ENCODE peak calls at places on chromosome 17, in seven cellular contexts. C is fibroblast of lung; E is brain microvascular endothelial cell; U is cardiac muscle cell; F is AG10803; V is ascending aorta; Z is CD8-positive, alpha-beta T cell. X is an unnamed sample.
A peak's percentile ranks its signal among the peaks of the same experiment; 100 is the strongest.

GRCh38 chr17:40598928-40599627 is 33.8 kb upstream of the CCR7 start:
- DNase-seq in C (peak; percentile 69), E (peak; percentile 65), U (no peak), F (no peak), V (peak; percentile 35), Z (peak; percentile 88), X (no peak)

GRCh38 chr17:30246460-30246859 is 11.0 kb upstream of the SLC6A4 start:
- DNase-seq in C (no peak), E (no peak), U (no peak), F (no peak), V (no peak), Z (no peak), X (no peak)

GRCh38 chr17:62963296-62963695 is 2.7 kb upstream of the TANC2 start:
- DNase-seq in C (peak; percentile 55), E (peak; percentile 66), U (no peak), F (peak; percentile 64), V (no peak), Z (no peak), X (no peak)

GRCh38 chr17:562174-562573 is 152.5 kb downstream of the VPS53 start:
- DNase-seq in C (no peak), E (no peak), U (no peak), F (no peak), V (no peak), Z (no peak), X (no peak)

GRCh38 chr17:74738051-74738996 is 1.3 kb downstream of the RAB37 start:
- DNase-seq in C (peak; percentile 32), E (no peak), U (no peak), F (no peak), V (no peak), Z (peak; percentile 85), X (no peak)

GRCh38 chr17:20174588-20175265 is 165.6 kb downstream of the SPECC1 start:
- DNase-seq in C (peak; percentile 57), E (peak; percentile 60), U (no peak), F (peak; percentile 41), V (no peak), Z (no peak), X (no peak)

GRCh38 chr17:28457890-28458289 is 15.6 kb upstream of the SLC13A2 start:
- DNase-seq in C (no peak), E (no peak), U (no peak), F (no peak), V (no peak), Z (no peak), X (no peak)

GRCh38 chr17:3935825-3936355 is 19.6 kb upstream of the P2RX1 start:
- DNase-seq in C (peak; percentile 47), E (peak; percentile 75), U (no peak), F (peak; percentile 15), V (no peak), Z (no peak), X (no peak)

GRCh38 chr17:732788-733720 is 658 bp downstream of the TLCD3A start:
- DNase-seq in C (peak; percentile 38), E (peak; percentile 12), U (peak; percentile 56), F (peak; percentile 44), V (no peak), Z (peak; percentile 39), X (no peak)

GRCh38 chr17:58279736-58280479 is 827 bp downstream of the MPO start:
- DNase-seq in C (no peak), E (no peak), U (no peak), F (no peak), V (no peak), Z (no peak), X (no peak)

GRCh38 chr17:58239987-58240386 is 1.6 kb downstream of the LPO start:
- DNase-seq in C (no peak), E (no peak), U (no peak), F (no peak), V (no peak), Z (no peak), X (no peak)

GRCh38 chr17:17298108-17298507 is 5.1 kb upstream of the NT5M start:
- DNase-seq in C (no peak), E (no peak), U (no peak), F (peak; percentile 37), V (no peak), Z (no peak), X (no peak)

DNA sequence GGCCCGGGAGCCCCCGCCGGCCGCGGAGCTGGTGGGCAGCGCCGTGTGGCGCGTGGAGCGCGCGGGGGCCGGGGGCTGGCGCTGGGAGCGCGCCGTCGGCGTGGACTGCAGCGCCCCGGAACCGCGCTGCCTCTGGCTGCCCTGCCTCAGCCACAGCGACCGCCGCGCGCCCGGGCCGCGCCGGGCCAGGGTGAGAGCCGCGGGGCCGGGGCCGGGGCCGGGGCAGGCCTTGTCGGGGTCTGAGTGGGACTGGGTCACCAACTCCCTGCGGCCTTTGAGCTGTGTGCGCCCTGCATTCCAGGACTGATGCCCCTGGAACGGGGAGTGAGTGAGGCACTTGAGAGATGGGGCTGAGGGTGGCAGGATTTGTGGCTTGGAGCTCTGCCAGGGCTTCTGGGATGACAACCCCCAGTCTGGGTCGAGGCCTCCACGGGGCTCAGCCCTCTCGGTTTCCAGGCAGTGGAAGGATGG is 25.7 kb downstream of the ARHGAP23 start:
- DNase-seq in C (peak; percentile 78), E (no peak), U (no peak), F (peak; percentile 59), V (no peak), Z (no peak), X (no peak)
- H3K4me3 ChIP-seq in C (peak overlapping the region; percentile 84), E (peak overlapping the region; percentile 68), U (no peak overlapping the region), F (peak overlapping the region; percentile 83), V (peak overlapping the region; percentile 66), Z (no peak overlapping the region), X (peak overlapping the region; percentile 74)

GRCh38 chr17:48892940-48893645 is 506 bp downstream of the ATP5MC1 start:
- DNase-seq in C (peak; percentile 18), E (no peak), U (peak; percentile 19), F (no peak), V (no peak), Z (peak; percentile 33), X (no peak)
- H3K4me3 ChIP-seq in C (peak overlapping the region; percentile 86), E (peak overlapping the region; percentile 100), U (peak overlapping the region; percentile 66), F (peak overlapping the region; percentile 99), V (peak overlapping the region; percentile 96), Z (peak overlapping the region; percentile 52), X (peak overlapping the region; percentile 75)

DNA sequence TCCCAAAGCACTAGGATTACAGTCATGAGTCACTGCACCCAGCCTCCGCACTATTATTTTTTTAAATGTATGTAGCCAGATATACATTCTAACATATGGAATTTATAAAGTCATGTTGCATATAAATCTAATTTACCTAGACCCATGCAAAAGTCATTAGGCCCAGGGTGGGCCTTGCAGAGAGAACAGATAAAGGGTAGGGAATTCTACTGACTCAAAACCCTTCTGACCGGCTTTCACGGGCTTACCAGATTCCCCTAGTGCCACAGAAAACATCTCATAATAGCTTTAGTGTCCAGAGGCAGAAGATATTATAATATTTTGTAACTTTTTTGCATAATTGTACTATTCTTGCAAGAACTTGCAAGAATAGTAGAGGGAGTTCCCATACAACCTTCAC is 20.6 kb upstream of the HELZ start:
- DNase-seq in C (no peak), E (no peak), U (no peak), F (no peak), V (no peak), Z (no peak), X (no peak)
- H3K4me3 ChIP-seq in C (no peak overlapping the region), E (no peak overlapping the region), U (no peak overlapping the region), F (no peak overlapping the region), V (no peak overlapping the region), Z (no peak overlapping the region), X (no peak overlapping the region)

DNA sequence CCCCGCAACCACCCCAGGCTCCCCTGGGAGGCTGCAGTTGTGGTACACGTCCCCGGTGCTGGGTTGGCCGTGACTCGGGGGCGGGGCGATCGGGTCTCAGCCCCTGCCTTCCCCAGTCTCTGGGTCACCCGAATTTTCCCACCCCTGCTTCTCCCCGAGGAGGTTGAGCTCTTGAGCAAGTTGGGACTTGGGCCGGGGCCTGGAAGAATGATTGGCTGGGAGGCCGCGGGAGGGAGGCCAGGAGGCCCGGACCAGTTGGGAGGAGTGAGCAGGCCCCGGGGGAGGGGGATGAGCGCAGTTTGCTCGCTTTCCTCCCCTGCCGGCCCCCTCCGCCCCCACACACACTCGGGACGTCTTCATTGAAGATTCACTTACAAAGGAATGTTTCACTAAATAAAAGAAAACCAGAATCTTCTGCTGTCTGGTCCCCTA is 4.5 kb upstream of the HEXIM1 start:
- DNase-seq in C (peak; percentile 94), E (peak; percentile 74), U (no peak), F (peak; percentile 91), V (no peak), Z (no peak), X (no peak)
- H3K4me3 ChIP-seq in C (peak overlapping the region; percentile 15), E (peak overlapping the region; percentile 47), U (no peak overlapping the region), F (peak overlapping the region; percentile 56), V (peak overlapping the region; percentile 67), Z (peak overlapping the region; percentile 44), X (no peak overlapping the region)